ENCODE peak calls at places on chromosomes 16 and 17, in five cellular contexts. N is CD8-positive, alpha-beta T cell; K is lower leg skin; C is fibroblast of lung; G is adrenal gland. O is an unnamed sample.
A peak's percentile ranks its signal among the peaks of the same experiment; 100 is the strongest.

GRCh38 chr17:41547921-41548843 is 20.1 kb upstream of the KRT19 start:
- DNase-seq in N (no peak), K (peak; percentile 92), C (peak; percentile 94), G (peak; percentile 85), O (no peak)

GRCh38 chr17:49691677-49692191 is 13.8 kb upstream of the SPOP start:
- DNase-seq in N (no peak), K (peak; percentile 3), C (no peak), G (no peak), O (no peak)

GRCh38 chr17:78822552-78822951 is 18.1 kb downstream of the USP36 start:
- DNase-seq in N (no peak), K (no peak), C (peak; percentile 99), G (no peak), O (no peak)

GRCh38 chr17:59753522-59754467 is 46.3 kb downstream of the VMP1 start:
- DNase-seq in N (no peak), K (no peak), C (peak; percentile 95), G (no peak), O (peak; percentile 22)

GRCh38 chr17:40062347-40063033 is at the start of gene THRA:
- DNase-seq in N (peak; percentile 60), K (peak; percentile 93), C (no peak), G (peak; percentile 65), O (peak; percentile 67)

GRCh38 chr17:66570353-66571195 is 264.3 kb upstream of the CACNG5 start:
- DNase-seq in N (no peak), K (no peak), C (no peak), G (no peak), O (no peak)

GRCh38 chr17:7363311-7363710 is 8.4 kb downstream of the TMEM95 start:
- DNase-seq in N (no peak), K (no peak), C (no peak), G (no peak), O (no peak)

GRCh38 chr16:60651351-60651750 is 1384.9 kb downstream of the CDH8 start:
- DNase-seq in N (no peak), K (no peak), C (no peak), G (no peak), O (no peak)

GRCh38 chr17:76968707-76969597 is 100.7 kb downstream of the MGAT5B start:
- DNase-seq in N (peak; percentile 23), K (no peak), C (no peak), G (peak; percentile 22), O (peak; percentile 52)

GRCh38 chr16:75317101-75317522 is 65.7 kb upstream of the BCAR1 start:
- DNase-seq in N (no peak), K (no peak), C (no peak), G (no peak), O (no peak)

GRCh38 chr17:77208217-77208808 is 67.5 kb downstream of the SEC14L1 start:
- DNase-seq in N (no peak), K (no peak), C (peak; percentile 61), G (peak; percentile 86), O (no peak)

GRCh38 chr17:77881545-77881944 is 77.0 kb upstream of the TNRC6C start:
- DNase-seq in N (peak; percentile 65), K (peak; percentile 95), C (peak; percentile 26), G (peak; percentile 71), O (peak; percentile 58)

GRCh38 chr17:72719582-72720493 is 372.6 kb downstream of the SLC39A11 start:
- DNase-seq in N (peak; percentile 38), K (no peak), C (peak; percentile 73), G (no peak), O (peak; percentile 75)

GRCh38 chr16:88315543-88316105 is 67.1 kb upstream of the ZNF469 start:
- DNase-seq in N (no peak), K (no peak), C (peak; percentile 62), G (peak; percentile 68), O (no peak)

GRCh38 chr16:86044241-86044671 is 145.3 kb downstream of the IRF8 start:
- DNase-seq in N (peak; percentile 9), K (no peak), C (peak; percentile 64), G (peak; percentile 33), O (no peak)

GRCh38 chr17:20992987-20993862 is 49.6 kb downstream of the USP22 start:
- DNase-seq in N (peak; percentile 48), K (peak; percentile 92), C (peak; percentile 86), G (peak; percentile 85), O (peak; percentile 70)

GRCh38 chr16:19008245-19008644 is 24.5 kb downstream of the TMC7 start:
- DNase-seq in N (no peak), K (no peak), C (peak; percentile 67), G (no peak), O (no peak)

GRCh38 chr17:19002805-19003542 is 1.6 kb downstream of the FAM83G start:
- DNase-seq in N (no peak), K (no peak), C (peak; percentile 17), G (no peak), O (no peak)

GRCh38 chr16:8850279-8850885 is 18.4 kb downstream of the CARHSP1 start:
- DNase-seq in N (no peak), K (peak; percentile 87), C (peak; percentile 71), G (peak; percentile 81), O (no peak)

GRCh38 chr16:58605562-58605961 is 24.1 kb downstream of the CNOT1 start:
- DNase-seq in N (no peak), K (no peak), C (no peak), G (no peak), O (no peak)

GRCh38 chr17:82328141-82328993 is 5.2 kb downstream of the SECTM1 start:
- DNase-seq in N (no peak), K (no peak), C (no peak), G (no peak), O (no peak)

GRCh38 chr16:2518823-2519710 is 1.1 kb upstream of the AMDHD2 start:
- DNase-seq in N (no peak), K (peak; percentile 88), C (no peak), G (no peak), O (no peak)

GRCh38 chr16:53743149-53743566 is 39.2 kb downstream of the FTO start:
- DNase-seq in N (no peak), K (no peak), C (peak; percentile 37), G (no peak), O (peak; percentile 47)

GRCh38 chr16:68921654-68922053 is 78.3 kb downstream of the TANGO6 start:
- DNase-seq in N (no peak), K (peak; percentile 20), C (peak; percentile 47), G (no peak), O (no peak)

GRCh38 chr17:38628441-38628840 is 22.7 kb upstream of the SRCIN1 start:
- DNase-seq in N (no peak), K (peak; percentile 69), C (no peak), G (no peak), O (no peak)

GRCh38 chr16:67477960-67478554 is 2.9 kb downstream of the ATP6V0D1 start:
- DNase-seq in N (no peak), K (no peak), C (no peak), G (no peak), O (no peak)

GRCh38 chr16:15482068-15482747 is 47.8 kb downstream of the BMERB1 start:
- DNase-seq in N (no peak), K (peak; percentile 87), C (peak; percentile 92), G (peak; percentile 93), O (no peak)

GRCh38 chr16:56372013-56372634 is 53.2 kb downstream of the AMFR start:
- DNase-seq in N (no peak), K (no peak), C (no peak), G (peak; percentile 15), O (no peak)

GRCh38 chr16:70152578-70153302 is 20.8 kb upstream of the CLEC18C start:
- DNase-seq in N (no peak), K (no peak), C (no peak), G (no peak), O (no peak)

GRCh38 chr16:70151391-70151790 is 22.2 kb upstream of the CLEC18C start:
- DNase-seq in N (no peak), K (no peak), C (no peak), G (no peak), O (no peak)

GRCh38 chr16:70157105-70157476 is 16.5 kb upstream of the CLEC18C start:
- DNase-seq in N (no peak), K (no peak), C (no peak), G (no peak), O (no peak)

GRCh38 chr16:70156207-70156978 is 17.2 kb upstream of the CLEC18C start:
- DNase-seq in N (no peak), K (no peak), C (no peak), G (no peak), O (no peak)

DNA sequence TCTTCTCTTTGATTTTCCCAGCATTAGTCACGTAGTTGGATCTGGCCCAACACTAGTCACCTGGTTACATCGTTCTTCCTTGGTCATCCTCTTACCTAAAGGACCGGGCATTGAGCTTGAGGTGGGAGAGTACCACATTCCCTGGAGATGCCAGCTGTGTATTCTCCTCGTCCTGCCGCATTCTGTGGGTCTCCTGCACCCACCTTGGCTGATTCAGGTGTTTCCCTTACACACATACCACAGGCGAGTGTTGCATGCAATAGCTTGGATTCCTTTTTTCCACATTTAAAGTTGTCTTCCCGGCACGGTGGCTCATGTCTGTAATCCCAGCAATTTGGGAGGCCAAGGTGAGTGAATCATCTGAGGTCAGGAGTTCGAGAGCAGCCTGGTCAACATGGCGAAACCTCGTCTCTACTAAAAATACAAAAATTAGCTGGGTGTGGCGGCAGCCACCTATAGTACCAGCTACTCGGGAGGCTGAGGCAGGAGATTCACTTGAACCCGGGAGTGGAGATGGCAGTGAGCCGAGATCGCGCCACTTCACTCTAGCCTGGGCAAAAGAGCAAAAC is 21.6 kb upstream of the CLEC18C start:
- DNase-seq in N (no peak), K (no peak), C (no peak), G (no peak), O (no peak)
- H3K4me3 ChIP-seq in N (no peak overlapping the region), K (no peak overlapping the region), C (no peak overlapping the region), G (no peak overlapping the region), O (no peak overlapping the region)

DNA sequence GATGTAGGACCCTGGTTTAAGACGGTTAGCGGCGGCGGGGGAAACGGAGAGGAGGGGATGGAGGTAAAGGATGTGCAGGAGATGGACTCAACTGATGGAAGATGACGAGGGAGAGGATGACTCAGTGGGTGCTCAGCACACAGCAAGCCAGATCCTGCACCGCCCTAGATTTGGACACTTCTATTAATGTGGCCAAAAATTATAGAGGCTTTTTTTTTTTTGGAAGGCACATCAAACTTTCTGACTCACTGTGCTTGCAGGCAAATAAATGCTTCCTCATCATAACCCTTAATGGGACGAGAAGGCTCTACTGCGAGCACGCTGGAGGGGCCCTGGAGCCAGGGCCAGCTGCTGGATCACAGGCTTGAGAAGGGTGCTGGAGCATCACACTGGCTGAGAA is 36.0 kb downstream of the RTN4RL1 start:
- DNase-seq in N (no peak), K (no peak), C (peak; percentile 89), G (peak; percentile 80), O (no peak)
- H3K4me3 ChIP-seq in N (no peak overlapping the region), K (no peak overlapping the region), C (no peak overlapping the region), G (no peak overlapping the region), O (no peak overlapping the region)

GRCh38 chr16:80519189-80519588 is 21.6 kb upstream of the DYNLRB2 start:
- DNase-seq in N (no peak), K (no peak), C (no peak), G (no peak), O (no peak)
- H3K4me3 ChIP-seq in N (no peak overlapping the region), K (no peak overlapping the region), C (no peak overlapping the region), G (no peak overlapping the region), O (no peak overlapping the region)

GRCh38 chr16:6864244-6864643 is 468.4 kb upstream of the RBFOX1 start:
- DNase-seq in N (no peak), K (no peak), C (no peak), G (no peak), O (no peak)

GRCh38 chr16:6862058-6862457 is 470.6 kb upstream of the RBFOX1 start:
- DNase-seq in N (no peak), K (no peak), C (no peak), G (no peak), O (no peak)

GRCh38 chr16:6864670-6865069 is 468.0 kb upstream of the RBFOX1 start:
- DNase-seq in N (no peak), K (no peak), C (no peak), G (no peak), O (no peak)

GRCh38 chr16:6861136-6861535 is 471.5 kb upstream of the RBFOX1 start:
- DNase-seq in N (no peak), K (no peak), C (no peak), G (no peak), O (no peak)

GRCh38 chr16:6863135-6863534 is 469.5 kb upstream of the RBFOX1 start:
- DNase-seq in N (no peak), K (no peak), C (no peak), G (no peak), O (no peak)
- H3K4me3 ChIP-seq in N (no peak overlapping the region), K (no peak overlapping the region), C (no peak overlapping the region), G (no peak overlapping the region), O (no peak overlapping the region)